ENCODE peak calls at places on chromosomes 1 and 21, in eight cellular contexts. One of them, this sample, is unnamed.

GRCh38 chr21:25732091-25732760 is 2.5 kb downstream of the ATP5PF start:
- DNase-seq in frontal cortex: no peak
- DNase-seq in fibroblast of lung: no peak
- DNase-seq in KG1: no peak
- DNase-seq in osteocyte: no peak
- DNase-seq in stimulated activated CD8-positive, alpha-beta memory T cell treated with anti-CD3 and anti-CD28 coated beads, Interleukin-15, amount 100 ng/mL, for 48 hours: no peak
- DNase-seq in activated CD4-positive, alpha-beta T cell treated with anti-CD3 and anti-CD28 coated beads, Interleukin-2, amount 50 U/mL, for 1 hour: no peak
- DNase-seq in DMS53: no peak
- DNase-seq in this sample: no peak

GRCh38 chr1:25649041-25649440 is 32.5 kb downstream of the MAN1C1 start:
- DNase-seq in frontal cortex: no peak
- DNase-seq in fibroblast of lung: no peak
- DNase-seq in KG1: no peak
- DNase-seq in osteocyte: peak; percentile 25
- DNase-seq in stimulated activated CD8-positive, alpha-beta memory T cell treated with anti-CD3 and anti-CD28 coated beads, Interleukin-15, amount 100 ng/mL, for 48 hours: no peak
- DNase-seq in activated CD4-positive, alpha-beta T cell treated with anti-CD3 and anti-CD28 coated beads, Interleukin-2, amount 50 U/mL, for 1 hour: no peak
- DNase-seq in DMS53: no peak
- DNase-seq in this sample: no peak

GRCh38 chr1:66373072-66373685 is 160.8 kb upstream of the SGIP1 start:
- DNase-seq in frontal cortex: no peak
- DNase-seq in fibroblast of lung: no peak
- DNase-seq in KG1: peak; percentile 57
- DNase-seq in osteocyte: no peak
- DNase-seq in stimulated activated CD8-positive, alpha-beta memory T cell treated with anti-CD3 and anti-CD28 coated beads, Interleukin-15, amount 100 ng/mL, for 48 hours: no peak
- DNase-seq in activated CD4-positive, alpha-beta T cell treated with anti-CD3 and anti-CD28 coated beads, Interleukin-2, amount 50 U/mL, for 1 hour: no peak
- DNase-seq in DMS53: no peak
- DNase-seq in this sample: peak; percentile 98

GRCh38 chr1:229136817-229137216 is 134.1 kb upstream of the RAB4A start:
- DNase-seq in frontal cortex: no peak
- DNase-seq in fibroblast of lung: no peak
- DNase-seq in KG1: no peak
- DNase-seq in osteocyte: no peak
- DNase-seq in stimulated activated CD8-positive, alpha-beta memory T cell treated with anti-CD3 and anti-CD28 coated beads, Interleukin-15, amount 100 ng/mL, for 48 hours: no peak
- DNase-seq in activated CD4-positive, alpha-beta T cell treated with anti-CD3 and anti-CD28 coated beads, Interleukin-2, amount 50 U/mL, for 1 hour: no peak
- DNase-seq in DMS53: no peak
- DNase-seq in this sample: peak; percentile 35

GRCh38 chr1:109630081-109630880 is 10.6 kb downstream of the AMPD2 start:
- DNase-seq in frontal cortex: no peak
- DNase-seq in fibroblast of lung: no peak
- DNase-seq in KG1: no peak
- DNase-seq in osteocyte: no peak
- DNase-seq in stimulated activated CD8-positive, alpha-beta memory T cell treated with anti-CD3 and anti-CD28 coated beads, Interleukin-15, amount 100 ng/mL, for 48 hours: no peak
- DNase-seq in activated CD4-positive, alpha-beta T cell treated with anti-CD3 and anti-CD28 coated beads, Interleukin-2, amount 50 U/mL, for 1 hour: peak; percentile 47
- DNase-seq in DMS53: no peak
- DNase-seq in this sample: no peak

GRCh38 chr1:77687519-77687906 is 5.1 kb upstream of the ZZZ3 start:
- DNase-seq in frontal cortex: no peak
- DNase-seq in fibroblast of lung: peak; percentile 14
- DNase-seq in KG1: no peak
- DNase-seq in osteocyte: no peak
- DNase-seq in stimulated activated CD8-positive, alpha-beta memory T cell treated with anti-CD3 and anti-CD28 coated beads, Interleukin-15, amount 100 ng/mL, for 48 hours: no peak
- DNase-seq in activated CD4-positive, alpha-beta T cell treated with anti-CD3 and anti-CD28 coated beads, Interleukin-2, amount 50 U/mL, for 1 hour: peak; percentile 4
- DNase-seq in DMS53: no peak
- DNase-seq in this sample: no peak

GRCh38 chr1:95916616-95917015 is 682.6 kb downstream of the RWDD3 start:
- DNase-seq in frontal cortex: no peak
- DNase-seq in fibroblast of lung: peak; percentile 8
- DNase-seq in KG1: peak; percentile 12
- DNase-seq in osteocyte: no peak
- DNase-seq in stimulated activated CD8-positive, alpha-beta memory T cell treated with anti-CD3 and anti-CD28 coated beads, Interleukin-15, amount 100 ng/mL, for 48 hours: no peak
- DNase-seq in activated CD4-positive, alpha-beta T cell treated with anti-CD3 and anti-CD28 coated beads, Interleukin-2, amount 50 U/mL, for 1 hour: no peak
- DNase-seq in DMS53: peak; percentile 66
- DNase-seq in this sample: peak; percentile 57

GRCh38 chr1:36096500-36097412 is 8.1 kb downstream of the ADPRS start:
- DNase-seq in frontal cortex: no peak
- DNase-seq in fibroblast of lung: no peak
- DNase-seq in KG1: no peak
- DNase-seq in osteocyte: no peak
- DNase-seq in stimulated activated CD8-positive, alpha-beta memory T cell treated with anti-CD3 and anti-CD28 coated beads, Interleukin-15, amount 100 ng/mL, for 48 hours: no peak
- DNase-seq in activated CD4-positive, alpha-beta T cell treated with anti-CD3 and anti-CD28 coated beads, Interleukin-2, amount 50 U/mL, for 1 hour: no peak
- DNase-seq in DMS53: peak; percentile 53
- DNase-seq in this sample: peak; percentile 38

GRCh38 chr1:907611-908451 is 15.9 kb upstream of the SAMD11 start:
- DNase-seq in frontal cortex: no peak
- DNase-seq in fibroblast of lung: no peak
- DNase-seq in KG1: no peak
- DNase-seq in osteocyte: no peak
- DNase-seq in stimulated activated CD8-positive, alpha-beta memory T cell treated with anti-CD3 and anti-CD28 coated beads, Interleukin-15, amount 100 ng/mL, for 48 hours: no peak
- DNase-seq in activated CD4-positive, alpha-beta T cell treated with anti-CD3 and anti-CD28 coated beads, Interleukin-2, amount 50 U/mL, for 1 hour: no peak
- DNase-seq in DMS53: no peak
- DNase-seq in this sample: no peak

GRCh38 chr1:45769261-45769932 is 18.9 kb upstream of the IPP start:
- DNase-seq in frontal cortex: no peak
- DNase-seq in fibroblast of lung: peak; percentile 96
- DNase-seq in KG1: no peak
- DNase-seq in osteocyte: no peak
- DNase-seq in stimulated activated CD8-positive, alpha-beta memory T cell treated with anti-CD3 and anti-CD28 coated beads, Interleukin-15, amount 100 ng/mL, for 48 hours: no peak
- DNase-seq in activated CD4-positive, alpha-beta T cell treated with anti-CD3 and anti-CD28 coated beads, Interleukin-2, amount 50 U/mL, for 1 hour: no peak
- DNase-seq in DMS53: no peak
- DNase-seq in this sample: no peak

GRCh38 chr21:26404288-26404687 is 168.8 kb downstream of the CYYR1 start:
- DNase-seq in frontal cortex: no peak
- DNase-seq in fibroblast of lung: no peak
- DNase-seq in KG1: no peak
- DNase-seq in osteocyte: no peak
- DNase-seq in stimulated activated CD8-positive, alpha-beta memory T cell treated with anti-CD3 and anti-CD28 coated beads, Interleukin-15, amount 100 ng/mL, for 48 hours: no peak
- DNase-seq in activated CD4-positive, alpha-beta T cell treated with anti-CD3 and anti-CD28 coated beads, Interleukin-2, amount 50 U/mL, for 1 hour: no peak
- DNase-seq in DMS53: no peak
- DNase-seq in this sample: no peak

GRCh38 chr1:17280894-17281293 is 27.1 kb upstream of the PADI4 start:
- DNase-seq in frontal cortex: no peak
- DNase-seq in fibroblast of lung: no peak
- DNase-seq in KG1: no peak
- DNase-seq in osteocyte: no peak
- DNase-seq in stimulated activated CD8-positive, alpha-beta memory T cell treated with anti-CD3 and anti-CD28 coated beads, Interleukin-15, amount 100 ng/mL, for 48 hours: no peak
- DNase-seq in activated CD4-positive, alpha-beta T cell treated with anti-CD3 and anti-CD28 coated beads, Interleukin-2, amount 50 U/mL, for 1 hour: no peak
- DNase-seq in DMS53: no peak
- DNase-seq in this sample: no peak

GRCh38 chr1:76138217-76138616 is 63.7 kb downstream of the ST6GALNAC3 start:
- DNase-seq in frontal cortex: no peak
- DNase-seq in fibroblast of lung: no peak
- DNase-seq in KG1: no peak
- DNase-seq in osteocyte: no peak
- DNase-seq in stimulated activated CD8-positive, alpha-beta memory T cell treated with anti-CD3 and anti-CD28 coated beads, Interleukin-15, amount 100 ng/mL, for 48 hours: no peak
- DNase-seq in activated CD4-positive, alpha-beta T cell treated with anti-CD3 and anti-CD28 coated beads, Interleukin-2, amount 50 U/mL, for 1 hour: no peak
- DNase-seq in DMS53: no peak
- DNase-seq in this sample: no peak

GRCh38 chr1:240099329-240099728 is 7.6 kb downstream of the FMN2 start:
- DNase-seq in frontal cortex: no peak
- DNase-seq in fibroblast of lung: no peak
- DNase-seq in KG1: no peak
- DNase-seq in osteocyte: no peak
- DNase-seq in stimulated activated CD8-positive, alpha-beta memory T cell treated with anti-CD3 and anti-CD28 coated beads, Interleukin-15, amount 100 ng/mL, for 48 hours: no peak
- DNase-seq in activated CD4-positive, alpha-beta T cell treated with anti-CD3 and anti-CD28 coated beads, Interleukin-2, amount 50 U/mL, for 1 hour: no peak
- DNase-seq in DMS53: no peak
- DNase-seq in this sample: no peak

GRCh38 chr21:41219498-41220207 is 51.7 kb downstream of the BACE2 start:
- DNase-seq in frontal cortex: no peak
- DNase-seq in fibroblast of lung: peak; percentile 44
- DNase-seq in KG1: no peak
- DNase-seq in osteocyte: no peak
- DNase-seq in stimulated activated CD8-positive, alpha-beta memory T cell treated with anti-CD3 and anti-CD28 coated beads, Interleukin-15, amount 100 ng/mL, for 48 hours: no peak
- DNase-seq in activated CD4-positive, alpha-beta T cell treated with anti-CD3 and anti-CD28 coated beads, Interleukin-2, amount 50 U/mL, for 1 hour: no peak
- DNase-seq in DMS53: peak; percentile 47
- DNase-seq in this sample: no peak

GRCh38 chr1:30656171-30656940 is 67.0 kb downstream of the MATN1 start:
- DNase-seq in frontal cortex: no peak
- DNase-seq in fibroblast of lung: no peak
- DNase-seq in KG1: no peak
- DNase-seq in osteocyte: no peak
- DNase-seq in stimulated activated CD8-positive, alpha-beta memory T cell treated with anti-CD3 and anti-CD28 coated beads, Interleukin-15, amount 100 ng/mL, for 48 hours: no peak
- DNase-seq in activated CD4-positive, alpha-beta T cell treated with anti-CD3 and anti-CD28 coated beads, Interleukin-2, amount 50 U/mL, for 1 hour: no peak
- DNase-seq in DMS53: no peak
- DNase-seq in this sample: no peak

GRCh38 chr21:25790122-25790951 is 55.6 kb downstream of the GABPA start:
- DNase-seq in frontal cortex: peak; percentile 20
- DNase-seq in fibroblast of lung: peak; percentile 28
- DNase-seq in KG1: no peak
- DNase-seq in osteocyte: no peak
- DNase-seq in stimulated activated CD8-positive, alpha-beta memory T cell treated with anti-CD3 and anti-CD28 coated beads, Interleukin-15, amount 100 ng/mL, for 48 hours: no peak
- DNase-seq in activated CD4-positive, alpha-beta T cell treated with anti-CD3 and anti-CD28 coated beads, Interleukin-2, amount 50 U/mL, for 1 hour: no peak
- DNase-seq in DMS53: peak; percentile 79
- DNase-seq in this sample: peak; percentile 38

GRCh38 chr1:163836446-163836845 is 514.7 kb downstream of the NUF2 start:
- DNase-seq in frontal cortex: no peak
- DNase-seq in fibroblast of lung: no peak
- DNase-seq in KG1: no peak
- DNase-seq in osteocyte: no peak
- DNase-seq in stimulated activated CD8-positive, alpha-beta memory T cell treated with anti-CD3 and anti-CD28 coated beads, Interleukin-15, amount 100 ng/mL, for 48 hours: no peak
- DNase-seq in activated CD4-positive, alpha-beta T cell treated with anti-CD3 and anti-CD28 coated beads, Interleukin-2, amount 50 U/mL, for 1 hour: no peak
- DNase-seq in DMS53: no peak
- DNase-seq in this sample: no peak

GRCh38 chr1:164515221-164515620 is 43.8 kb upstream of the PBX1 start:
- DNase-seq in frontal cortex: no peak
- DNase-seq in fibroblast of lung: no peak
- DNase-seq in KG1: no peak
- DNase-seq in osteocyte: no peak
- DNase-seq in stimulated activated CD8-positive, alpha-beta memory T cell treated with anti-CD3 and anti-CD28 coated beads, Interleukin-15, amount 100 ng/mL, for 48 hours: no peak
- DNase-seq in activated CD4-positive, alpha-beta T cell treated with anti-CD3 and anti-CD28 coated beads, Interleukin-2, amount 50 U/mL, for 1 hour: no peak
- DNase-seq in DMS53: no peak
- DNase-seq in this sample: no peak

GRCh38 chr1:65429806-65430205 is 9.3 kb downstream of the LEPR start:
- DNase-seq in frontal cortex: no peak
- DNase-seq in fibroblast of lung: peak; percentile 84
- DNase-seq in KG1: no peak
- DNase-seq in osteocyte: no peak
- DNase-seq in stimulated activated CD8-positive, alpha-beta memory T cell treated with anti-CD3 and anti-CD28 coated beads, Interleukin-15, amount 100 ng/mL, for 48 hours: no peak
- DNase-seq in activated CD4-positive, alpha-beta T cell treated with anti-CD3 and anti-CD28 coated beads, Interleukin-2, amount 50 U/mL, for 1 hour: no peak
- DNase-seq in DMS53: no peak
- DNase-seq in this sample: no peak

GRCh38 chr1:172480421-172480820 is 36.6 kb upstream of the PIGC start:
- DNase-seq in frontal cortex: no peak
- DNase-seq in fibroblast of lung: no peak
- DNase-seq in KG1: no peak
- DNase-seq in osteocyte: no peak
- DNase-seq in stimulated activated CD8-positive, alpha-beta memory T cell treated with anti-CD3 and anti-CD28 coated beads, Interleukin-15, amount 100 ng/mL, for 48 hours: no peak
- DNase-seq in activated CD4-positive, alpha-beta T cell treated with anti-CD3 and anti-CD28 coated beads, Interleukin-2, amount 50 U/mL, for 1 hour: no peak
- DNase-seq in DMS53: no peak
- DNase-seq in this sample: no peak

GRCh38 chr1:47238935-47239640 is 7.1 kb upstream of the TAL1 start:
- DNase-seq in frontal cortex: no peak
- DNase-seq in fibroblast of lung: no peak
- DNase-seq in KG1: no peak
- DNase-seq in osteocyte: no peak
- DNase-seq in stimulated activated CD8-positive, alpha-beta memory T cell treated with anti-CD3 and anti-CD28 coated beads, Interleukin-15, amount 100 ng/mL, for 48 hours: no peak
- DNase-seq in activated CD4-positive, alpha-beta T cell treated with anti-CD3 and anti-CD28 coated beads, Interleukin-2, amount 50 U/mL, for 1 hour: no peak
- DNase-seq in DMS53: no peak
- DNase-seq in this sample: no peak

GRCh38 chr1:105632342-105633196 is 1423.9 kb upstream of the PRMT6 start:
- DNase-seq in frontal cortex: no peak
- DNase-seq in fibroblast of lung: no peak
- DNase-seq in KG1: no peak
- DNase-seq in osteocyte: peak; percentile 71
- DNase-seq in stimulated activated CD8-positive, alpha-beta memory T cell treated with anti-CD3 and anti-CD28 coated beads, Interleukin-15, amount 100 ng/mL, for 48 hours: no peak
- DNase-seq in activated CD4-positive, alpha-beta T cell treated with anti-CD3 and anti-CD28 coated beads, Interleukin-2, amount 50 U/mL, for 1 hour: no peak
- DNase-seq in DMS53: peak; percentile 69
- DNase-seq in this sample: no peak

GRCh38 chr1:111142358-111142975 is 2.4 kb downstream of the CEPT1 start:
- DNase-seq in frontal cortex: no peak
- DNase-seq in fibroblast of lung: no peak
- DNase-seq in KG1: no peak
- DNase-seq in osteocyte: no peak
- DNase-seq in stimulated activated CD8-positive, alpha-beta memory T cell treated with anti-CD3 and anti-CD28 coated beads, Interleukin-15, amount 100 ng/mL, for 48 hours: no peak
- DNase-seq in activated CD4-positive, alpha-beta T cell treated with anti-CD3 and anti-CD28 coated beads, Interleukin-2, amount 50 U/mL, for 1 hour: no peak
- DNase-seq in DMS53: no peak
- DNase-seq in this sample: no peak

GRCh38 chr1:221939598-221939997 is 197.7 kb upstream of the DUSP10 start:
- DNase-seq in frontal cortex: no peak
- DNase-seq in fibroblast of lung: no peak
- DNase-seq in KG1: no peak
- DNase-seq in osteocyte: no peak
- DNase-seq in stimulated activated CD8-positive, alpha-beta memory T cell treated with anti-CD3 and anti-CD28 coated beads, Interleukin-15, amount 100 ng/mL, for 48 hours: no peak
- DNase-seq in activated CD4-positive, alpha-beta T cell treated with anti-CD3 and anti-CD28 coated beads, Interleukin-2, amount 50 U/mL, for 1 hour: no peak
- DNase-seq in DMS53: no peak
- DNase-seq in this sample: no peak

GRCh38 chr1:210687582-210688279 is 359.0 kb downstream of the HHAT start:
- DNase-seq in frontal cortex: no peak
- DNase-seq in fibroblast of lung: peak; percentile 79
- DNase-seq in KG1: no peak
- DNase-seq in osteocyte: no peak
- DNase-seq in stimulated activated CD8-positive, alpha-beta memory T cell treated with anti-CD3 and anti-CD28 coated beads, Interleukin-15, amount 100 ng/mL, for 48 hours: no peak
- DNase-seq in activated CD4-positive, alpha-beta T cell treated with anti-CD3 and anti-CD28 coated beads, Interleukin-2, amount 50 U/mL, for 1 hour: no peak
- DNase-seq in DMS53: peak; percentile 37
- DNase-seq in this sample: no peak

GRCh38 chr1:112546076-112546475 is 37.3 kb downstream of the WNT2B start:
- DNase-seq in frontal cortex: no peak
- DNase-seq in fibroblast of lung: peak; percentile 51
- DNase-seq in KG1: no peak
- DNase-seq in osteocyte: no peak
- DNase-seq in stimulated activated CD8-positive, alpha-beta memory T cell treated with anti-CD3 and anti-CD28 coated beads, Interleukin-15, amount 100 ng/mL, for 48 hours: no peak
- DNase-seq in activated CD4-positive, alpha-beta T cell treated with anti-CD3 and anti-CD28 coated beads, Interleukin-2, amount 50 U/mL, for 1 hour: no peak
- DNase-seq in DMS53: no peak
- DNase-seq in this sample: no peak

GRCh38 chr1:213051127-213051880 is at the start of gene RPS6KC1:
- DNase-seq in frontal cortex: peak; percentile 86
- DNase-seq in fibroblast of lung: peak; percentile 78
- DNase-seq in KG1: peak; percentile 67
- DNase-seq in osteocyte: peak; percentile 91
- DNase-seq in stimulated activated CD8-positive, alpha-beta memory T cell treated with anti-CD3 and anti-CD28 coated beads, Interleukin-15, amount 100 ng/mL, for 48 hours: peak; percentile 79
- DNase-seq in activated CD4-positive, alpha-beta T cell treated with anti-CD3 and anti-CD28 coated beads, Interleukin-2, amount 50 U/mL, for 1 hour: peak; percentile 80
- DNase-seq in DMS53: peak; percentile 96
- DNase-seq in this sample: peak; percentile 88

GRCh38 chr1:84693009-84693408 is 2.7 kb upstream of the SSX2IP start:
- DNase-seq in frontal cortex: no peak
- DNase-seq in fibroblast of lung: peak; percentile 69
- DNase-seq in KG1: no peak
- DNase-seq in osteocyte: no peak
- DNase-seq in stimulated activated CD8-positive, alpha-beta memory T cell treated with anti-CD3 and anti-CD28 coated beads, Interleukin-15, amount 100 ng/mL, for 48 hours: no peak
- DNase-seq in activated CD4-positive, alpha-beta T cell treated with anti-CD3 and anti-CD28 coated beads, Interleukin-2, amount 50 U/mL, for 1 hour: no peak
- DNase-seq in DMS53: no peak
- DNase-seq in this sample: no peak

GRCh38 chr1:39737546-39738169 is 1.0 kb upstream of the PPIE start:
- DNase-seq in frontal cortex: no peak
- DNase-seq in fibroblast of lung: peak; percentile 39
- DNase-seq in KG1: no peak
- DNase-seq in osteocyte: no peak
- DNase-seq in stimulated activated CD8-positive, alpha-beta memory T cell treated with anti-CD3 and anti-CD28 coated beads, Interleukin-15, amount 100 ng/mL, for 48 hours: no peak
- DNase-seq in activated CD4-positive, alpha-beta T cell treated with anti-CD3 and anti-CD28 coated beads, Interleukin-2, amount 50 U/mL, for 1 hour: no peak
- DNase-seq in DMS53: no peak
- DNase-seq in this sample: no peak

GRCh38 chr1:195664628-195665027 is 943.6 kb downstream of the KCNT2 start:
- DNase-seq in frontal cortex: no peak
- DNase-seq in fibroblast of lung: peak; percentile 35
- DNase-seq in KG1: no peak
- DNase-seq in osteocyte: no peak
- DNase-seq in stimulated activated CD8-positive, alpha-beta memory T cell treated with anti-CD3 and anti-CD28 coated beads, Interleukin-15, amount 100 ng/mL, for 48 hours: no peak
- DNase-seq in activated CD4-positive, alpha-beta T cell treated with anti-CD3 and anti-CD28 coated beads, Interleukin-2, amount 50 U/mL, for 1 hour: no peak
- DNase-seq in DMS53: no peak
- DNase-seq in this sample: peak; percentile 16

GRCh38 chr1:47669081-47669585 is 231.3 kb downstream of the FOXD2 start:
- DNase-seq in frontal cortex: no peak
- DNase-seq in fibroblast of lung: no peak
- DNase-seq in KG1: no peak
- DNase-seq in osteocyte: peak; percentile 21
- DNase-seq in stimulated activated CD8-positive, alpha-beta memory T cell treated with anti-CD3 and anti-CD28 coated beads, Interleukin-15, amount 100 ng/mL, for 48 hours: no peak
- DNase-seq in activated CD4-positive, alpha-beta T cell treated with anti-CD3 and anti-CD28 coated beads, Interleukin-2, amount 50 U/mL, for 1 hour: no peak
- DNase-seq in DMS53: no peak
- DNase-seq in this sample: no peak

GRCh38 chr21:39655589-39655988 is 42.8 kb downstream of the B3GALT5 start:
- DNase-seq in frontal cortex: no peak
- DNase-seq in fibroblast of lung: no peak
- DNase-seq in KG1: no peak
- DNase-seq in osteocyte: no peak
- DNase-seq in stimulated activated CD8-positive, alpha-beta memory T cell treated with anti-CD3 and anti-CD28 coated beads, Interleukin-15, amount 100 ng/mL, for 48 hours: no peak
- DNase-seq in activated CD4-positive, alpha-beta T cell treated with anti-CD3 and anti-CD28 coated beads, Interleukin-2, amount 50 U/mL, for 1 hour: no peak
- DNase-seq in DMS53: no peak
- DNase-seq in this sample: no peak

GRCh38 chr1:117048431-117049133 is 11.5 kb upstream of the TTF2 start:
- DNase-seq in frontal cortex: no peak
- DNase-seq in fibroblast of lung: no peak
- DNase-seq in KG1: no peak
- DNase-seq in osteocyte: no peak
- DNase-seq in stimulated activated CD8-positive, alpha-beta memory T cell treated with anti-CD3 and anti-CD28 coated beads, Interleukin-15, amount 100 ng/mL, for 48 hours: no peak
- DNase-seq in activated CD4-positive, alpha-beta T cell treated with anti-CD3 and anti-CD28 coated beads, Interleukin-2, amount 50 U/mL, for 1 hour: peak; percentile 10
- DNase-seq in DMS53: peak; percentile 0
- DNase-seq in this sample: no peak

This sample was measured in Kasumi-1.